ENCODE peak calls at places on chromosomes 13 and 19, in five cellular contexts. A, B, Y, K and C are unnamed samples.

GRCh38 chr13:114230117-114230516 is 4.6 kb upstream of the CDC16 start:
- DNase-seq in A (no peak), B (peak; percentile 44), Y (no peak), K (no peak), C (no peak)

GRCh38 chr19:49880162-49880869 is 2.8 kb downstream of the TBC1D17 start:
- DNase-seq in A (no peak), B (no peak), Y (no peak), K (no peak), C (no peak)

GRCh38 chr19:55437410-55437809 is 5.7 kb downstream of the SHISA7 start:
- DNase-seq in A (no peak), B (peak; percentile 88), Y (peak; percentile 65), K (no peak), C (peak; percentile 54)

GRCh38 chr13:25833761-25834160 is 218.1 kb downstream of the SHISA2 start:
- DNase-seq in A (no peak), B (no peak), Y (no peak), K (no peak), C (no peak)

GRCh38 chr19:3025516-3025890 is 3.6 kb downstream of the TLE2 start:
- DNase-seq in A (no peak), B (no peak), Y (no peak), K (no peak), C (no peak)

GRCh38 chr19:14545716-14546082 is 16.3 kb downstream of the TECR start:
- DNase-seq in A (no peak), B (no peak), Y (no peak), K (no peak), C (no peak)

GRCh38 chr13:27270594-27271520 is at the start of gene RASL11A:
- DNase-seq in A (peak; percentile 58), B (peak; percentile 89), Y (peak; percentile 72), K (peak; percentile 66), C (peak; percentile 69)

GRCh38 chr13:96540656-96541055 is 450.7 kb downstream of the HS6ST3 start:
- DNase-seq in A (no peak), B (no peak), Y (no peak), K (no peak), C (no peak)

GRCh38 chr19:18379803-18380747 is 5.9 kb upstream of the GDF15 start:
- DNase-seq in A (peak; percentile 58), B (peak; percentile 64), Y (no peak), K (no peak), C (no peak)

GRCh38 chr19:33401683-33402420 is 28.3 kb downstream of the CEBPG start:
- DNase-seq in A (no peak), B (no peak), Y (no peak), K (no peak), C (no peak)

GRCh38 chr19:46520616-46521015 is 24.9 kb upstream of the PNMA8B start:
- DNase-seq in A (no peak), B (peak; percentile 51), Y (no peak), K (no peak), C (no peak)